ENCODE peak calls at places on chromosomes 11 and 22, in seven cellular contexts. H is spleen, N is stomach, K is A549, S is heart left ventricle, I is suprapubic skin, G is right lobe of liver. A is an unnamed sample.

GRCh38 chr11:94806436-94806835 is 38.3 kb downstream of the AMOTL1 start:
- DNase-seq in I (no peak), H (no peak), K (no peak), G (no peak), S (no peak), N (no peak), A (no peak)

GRCh38 chr11:63536669-63537292 is at the start of gene PLAAT4:
- DNase-seq in S (no peak), G (peak; percentile 59), H (no peak), N (peak; percentile 54), K (no peak), I (no peak), A (peak; percentile 55)

GRCh38 chr11:75597636-75598035 is 35.6 kb downstream of the SERPINH1 start:
- DNase-seq in I (no peak), G (no peak), K (peak; percentile 56), H (no peak), S (no peak), N (no peak), A (no peak)

GRCh38 chr11:16789061-16789415 is 50.6 kb downstream of the C11orf58 start:
- DNase-seq in I (no peak), G (no peak), N (no peak), S (no peak), K (no peak), H (peak; percentile 70), A (no peak)

GRCh38 chr11:77396305-77396704 is 77.6 kb downstream of the PAK1 start:
- DNase-seq in G (no peak), I (no peak), H (no peak), N (no peak), S (no peak), K (no peak), A (no peak)

GRCh38 chr11:64343740-64344133 is 3.7 kb downstream of the CCDC88B start:
- DNase-seq in K (peak; percentile 26), S (no peak), N (peak; percentile 44), I (no peak), G (no peak), H (peak; percentile 81), A (no peak)

GRCh38 chr11:12272821-12273617 is 104.4 kb upstream of the PARVA start:
- DNase-seq in H (no peak), G (no peak), N (no peak), K (no peak), I (peak; percentile 44), S (no peak), A (no peak)

GRCh38 chr11:84498016-84498415 is 1129.1 kb downstream of the DLG2 start:
- DNase-seq in K (no peak), S (no peak), I (no peak), G (no peak), N (no peak), H (no peak), A (peak; percentile 21)

GRCh38 chr11:64842851-64843841 is 1.3 kb downstream of the CDC42BPG start:
- DNase-seq in G (no peak), I (peak; percentile 84), N (peak; percentile 82), S (no peak), H (peak; percentile 81), K (peak; percentile 48), A (peak; percentile 71)

GRCh38 chr11:34637303-34637702 is 16.4 kb downstream of the EHF start:
- DNase-seq in N (peak; percentile 60), H (no peak), G (no peak), S (no peak), I (no peak), K (no peak), A (no peak)

GRCh38 chr11:14519692-14520085 is 497 bp downstream of the PSMA1 start:
- DNase-seq in K (no peak), S (no peak), I (no peak), N (no peak), H (no peak), G (no peak), A (no peak)

GRCh38 chr11:103888541-103888951 is 147.9 kb upstream of the DDI1 start:
- DNase-seq in K (no peak), G (no peak), H (no peak), N (no peak), I (no peak), S (no peak), A (no peak)

GRCh38 chr11:61898247-61898582 is 6.9 kb upstream of the FADS3 start:
- DNase-seq in H (no peak), I (no peak), G (no peak), K (no peak), N (no peak), S (no peak), A (no peak)

GRCh38 chr11:47154738-47155570 is 21.7 kb downstream of the ARFGAP2 start:
- DNase-seq in S (no peak), H (peak; percentile 82), N (no peak), G (no peak), I (no peak), K (no peak), A (no peak)

GRCh38 chr11:63710476-63711217 is 29.3 kb downstream of the RTN3 start:
- DNase-seq in I (no peak), K (no peak), G (no peak), N (no peak), S (no peak), H (no peak), A (no peak)

GRCh38 chr22:24467340-24467739 is 27.8 kb upstream of the UPB1 start:
- DNase-seq in S (no peak), K (no peak), G (no peak), I (no peak), N (no peak), H (no peak), A (no peak)
- H3K27ac ChIP-seq in S (peak overlapping the region; percentile 50), K (peak overlapping the region; percentile 70), G (peak overlapping the region; percentile 44), I (no peak overlapping the region), N (peak overlapping the region; percentile 9), H (peak overlapping the region; percentile 61), A (peak overlapping the region; percentile 49)

GRCh38 chr22:37245740-37246139 is 1.7 kb upstream of the RAC2 start:
- DNase-seq in S (no peak), G (no peak), I (no peak), N (no peak), K (no peak), H (no peak), A (no peak)

GRCh38 chr22:37243402-37244113 is 511 bp downstream of the RAC2 start:
- DNase-seq in I (no peak), N (no peak), H (peak; percentile 87), G (peak; percentile 21), K (no peak), S (no peak), A (no peak)

GRCh38 chr22:37242395-37242918 is 1.6 kb downstream of the RAC2 start:
- DNase-seq in N (peak; percentile 74), S (peak; percentile 80), G (peak; percentile 64), K (no peak), H (peak; percentile 97), I (peak; percentile 86), A (peak; percentile 72)

GRCh38 chr22:37244922-37245722 is 1.1 kb upstream of the RAC2 start:
- DNase-seq in K (no peak), H (peak; percentile 90), S (no peak), N (no peak), I (peak; percentile 72), G (peak; percentile 23), A (no peak)

DNA sequence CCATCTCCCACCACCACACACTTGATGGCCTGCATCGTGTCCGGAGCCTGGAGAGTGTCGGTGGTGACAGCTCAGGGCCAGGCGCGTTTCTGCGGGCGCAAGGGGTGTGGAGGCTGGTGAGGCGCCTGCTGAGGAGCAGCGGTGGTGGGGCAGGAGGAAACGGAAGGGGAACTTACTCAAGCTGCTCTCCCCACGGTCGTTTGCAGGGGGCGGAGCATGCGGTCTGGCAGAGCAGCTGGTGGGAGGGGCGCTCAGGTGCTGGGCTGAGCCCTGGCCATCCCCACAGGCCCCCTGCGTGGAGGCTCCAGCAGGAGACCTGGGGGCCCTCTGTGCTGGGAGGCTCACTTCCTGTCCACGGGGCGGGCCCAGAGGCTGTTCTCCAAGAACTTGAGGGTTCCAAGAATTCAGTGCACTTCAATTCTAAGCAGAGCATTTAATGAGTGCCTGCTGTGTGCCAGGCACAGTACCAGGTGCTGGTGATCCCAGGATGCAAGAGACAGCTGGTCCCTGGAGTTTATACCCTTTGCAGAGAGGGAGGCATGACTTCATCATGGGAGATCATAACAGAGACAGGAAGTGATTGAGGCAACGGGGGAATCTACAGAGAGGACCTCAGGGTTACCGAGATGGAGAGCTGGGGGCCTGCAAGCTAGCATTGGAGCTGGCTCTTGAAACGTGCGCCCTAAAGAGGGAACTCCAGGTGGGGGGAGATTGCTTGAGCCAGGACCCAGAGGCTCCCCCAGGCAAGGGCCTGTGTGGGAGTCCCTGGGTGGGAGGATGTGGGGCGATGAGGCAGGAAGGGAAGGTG is at the start of gene RAC2:
- DNase-seq in K (no peak), S (peak; percentile 92), G (peak; percentile 82), H (peak; percentile 99), I (peak; percentile 86), N (peak; percentile 78), A (peak; percentile 58)
- TF ChIP-seq POLR2A in K (no peak), S (no peak), G (peak; percentile 17), H (no peak), I (no peak), N (no peak), A (no peak)

GRCh38 chr11:45150301-45150700 is 3.9 kb downstream of the PRDM11 start:
- DNase-seq in K (no peak), G (no peak), H (peak; percentile 42), I (no peak), N (no peak), S (peak; percentile 7), A (no peak)

GRCh38 chr11:45150943-45151342 is 4.5 kb downstream of the PRDM11 start:
- DNase-seq in S (peak; percentile 15), I (peak; percentile 61), K (no peak), N (no peak), H (peak; percentile 42), G (no peak), A (no peak)

GRCh38 chr11:45147871-45148270 is 1.4 kb downstream of the PRDM11 start:
- DNase-seq in H (peak; percentile 57), I (no peak), S (no peak), K (no peak), N (peak; percentile 22), G (no peak), A (peak; percentile 20)

GRCh38 chr11:45148276-45148675 is 1.8 kb downstream of the PRDM11 start:
- DNase-seq in G (no peak), I (no peak), N (no peak), K (no peak), S (peak; percentile 3), H (peak; percentile 66), A (no peak)

GRCh38 chr11:45149483-45150056 is 3.1 kb downstream of the PRDM11 start:
- DNase-seq in H (peak; percentile 55), S (no peak), G (no peak), K (no peak), N (no peak), I (no peak), A (no peak)
- H3K9me3 ChIP-seq in H (no peaks in the 10 kb centered on the region), S (no peaks in the 10 kb centered on the region), G (no peaks in the 10 kb centered on the region), K (no peaks in the 10 kb centered on the region), N (no peaks in the 10 kb centered on the region), I (no peaks in the 10 kb centered on the region), A (no peaks in the 10 kb centered on the region)

GRCh38 chr11:123439616-123440015 is 9.5 kb downstream of the GRAMD1B start:
- DNase-seq in G (no peak), S (no peak), H (no peak), N (no peak), K (no peak), I (peak; percentile 4), A (no peak)

GRCh38 chr11:123437236-123437979 is 7.3 kb downstream of the GRAMD1B start:
- DNase-seq in G (no peak), I (peak; percentile 7), N (no peak), H (no peak), K (no peak), S (no peak), A (no peak)

GRCh38 chr11:123434911-123435310 is 4.8 kb downstream of the GRAMD1B start:
- DNase-seq in G (no peak), N (no peak), S (no peak), K (no peak), I (no peak), H (no peak), A (no peak)

GRCh38 chr11:123441161-123441560 is 11.1 kb downstream of the GRAMD1B start:
- DNase-seq in G (no peak), S (no peak), H (no peak), I (peak; percentile 70), N (no peak), K (no peak), A (no peak)

GRCh38 chr11:123438191-123438627 is 8.1 kb downstream of the GRAMD1B start:
- DNase-seq in I (no peak), K (no peak), H (no peak), N (no peak), S (no peak), G (no peak), A (no peak)
- H3K27ac ChIP-seq in I (no peak overlapping the region), K (peak overlapping the region; percentile 26), H (no peak overlapping the region), N (no peak overlapping the region), S (no peak overlapping the region), G (no peak overlapping the region), A (peak overlapping the region; percentile 72)